ENCODE peak calls at places on chromosomes 6 and 20, in ten cellular contexts. One of them, this sample, is unnamed.
A peak's percentile ranks its signal among the peaks of the same experiment; 100 is the strongest.

GRCh38 chr20:47854687-47855212 is 69.5 kb upstream of the SULF2 start:
- DNase-seq in stimulated activated CD8-positive, alpha-beta memory T cell treated with anti-CD3 and anti-CD28 coated beads, Interleukin-4, amount 100 ng/mL, for 48 hours: no peak
- DNase-seq in stimulated activated naive B cell treated with anti-CD40 and anti-IgM and Interleukin-4, amounts not matched to agents 10 μg/mL and 1 μg/mL and 100 μg/mL, for 72 hours: no peak
- DNase-seq in NAMALWA: peak; percentile 37
- DNase-seq in HL-60: peak; percentile 12
- DNase-seq in HCEC 1CT: no peak
- DNase-seq in activated CD8-positive, alpha-beta T cell treated with anti-CD3 and anti-CD28 coated beads, Interleukin-2, amount 10 ng/mL, durations not matched to agents 7 days and 5 days: no peak
- DNase-seq in tibial artery: no peak
- DNase-seq in BJ: no peak
- DNase-seq in foreskin fibroblast: peak; percentile 16
- DNase-seq in this sample: peak; percentile 44

GRCh38 chr6:117344444-117345291 is 79.3 kb downstream of the VGLL2 start:
- DNase-seq in foreskin fibroblast: no peak
- DNase-seq in stimulated activated CD8-positive, alpha-beta memory T cell treated with anti-CD3 and anti-CD28 coated beads, Interleukin-4, amount 100 ng/mL, for 48 hours: no peak
- DNase-seq in HL-60: no peak
- DNase-seq in NAMALWA: no peak
- DNase-seq in HCEC 1CT: no peak
- DNase-seq in tibial artery: no peak
- DNase-seq in stimulated activated naive B cell treated with anti-CD40 and anti-IgM and Interleukin-4, amounts not matched to agents 10 μg/mL and 1 μg/mL and 100 μg/mL, for 72 hours: no peak
- DNase-seq in BJ: no peak
- DNase-seq in activated CD8-positive, alpha-beta T cell treated with anti-CD3 and anti-CD28 coated beads, Interleukin-2, amount 10 ng/mL, durations not matched to agents 7 days and 5 days: no peak
- DNase-seq in this sample: no peak

GRCh38 chr6:168078199-168078942 is 641 bp downstream of the FRMD1 start:
- DNase-seq in activated CD8-positive, alpha-beta T cell treated with anti-CD3 and anti-CD28 coated beads, Interleukin-2, amount 10 ng/mL, durations not matched to agents 7 days and 5 days: no peak
- DNase-seq in HCEC 1CT: no peak
- DNase-seq in BJ: no peak
- DNase-seq in NAMALWA: no peak
- DNase-seq in tibial artery: no peak
- DNase-seq in foreskin fibroblast: no peak
- DNase-seq in stimulated activated CD8-positive, alpha-beta memory T cell treated with anti-CD3 and anti-CD28 coated beads, Interleukin-4, amount 100 ng/mL, for 48 hours: no peak
- DNase-seq in stimulated activated naive B cell treated with anti-CD40 and anti-IgM and Interleukin-4, amounts not matched to agents 10 μg/mL and 1 μg/mL and 100 μg/mL, for 72 hours: no peak
- DNase-seq in HL-60: no peak
- DNase-seq in this sample: no peak

GRCh38 chr20:43800186-43800585 is 73.4 kb upstream of the GTSF1L start:
- DNase-seq in activated CD8-positive, alpha-beta T cell treated with anti-CD3 and anti-CD28 coated beads, Interleukin-2, amount 10 ng/mL, durations not matched to agents 7 days and 5 days: no peak
- DNase-seq in stimulated activated naive B cell treated with anti-CD40 and anti-IgM and Interleukin-4, amounts not matched to agents 10 μg/mL and 1 μg/mL and 100 μg/mL, for 72 hours: no peak
- DNase-seq in tibial artery: no peak
- DNase-seq in HL-60: no peak
- DNase-seq in HCEC 1CT: peak; percentile 45
- DNase-seq in stimulated activated CD8-positive, alpha-beta memory T cell treated with anti-CD3 and anti-CD28 coated beads, Interleukin-4, amount 100 ng/mL, for 48 hours: no peak
- DNase-seq in NAMALWA: no peak
- DNase-seq in BJ: no peak
- DNase-seq in foreskin fibroblast: no peak
- DNase-seq in this sample: peak; percentile 62

GRCh38 chr6:31621991-31622390 is 1.5 kb downstream of the PRRC2A start:
- DNase-seq in stimulated activated CD8-positive, alpha-beta memory T cell treated with anti-CD3 and anti-CD28 coated beads, Interleukin-4, amount 100 ng/mL, for 48 hours: no peak
- DNase-seq in activated CD8-positive, alpha-beta T cell treated with anti-CD3 and anti-CD28 coated beads, Interleukin-2, amount 10 ng/mL, durations not matched to agents 7 days and 5 days: no peak
- DNase-seq in stimulated activated naive B cell treated with anti-CD40 and anti-IgM and Interleukin-4, amounts not matched to agents 10 μg/mL and 1 μg/mL and 100 μg/mL, for 72 hours: no peak
- DNase-seq in HCEC 1CT: peak; percentile 18
- DNase-seq in NAMALWA: no peak
- DNase-seq in tibial artery: no peak
- DNase-seq in foreskin fibroblast: no peak
- DNase-seq in HL-60: no peak
- DNase-seq in BJ: no peak
- DNase-seq in this sample: no peak

GRCh38 chr6:30463651-30464618 is 25.4 kb upstream of the HLA-E start:
- DNase-seq in HL-60: peak; percentile 47
- DNase-seq in NAMALWA: peak; percentile 53
- DNase-seq in foreskin fibroblast: peak; percentile 35
- DNase-seq in HCEC 1CT: peak; percentile 30
- DNase-seq in stimulated activated naive B cell treated with anti-CD40 and anti-IgM and Interleukin-4, amounts not matched to agents 10 μg/mL and 1 μg/mL and 100 μg/mL, for 72 hours: no peak
- DNase-seq in activated CD8-positive, alpha-beta T cell treated with anti-CD3 and anti-CD28 coated beads, Interleukin-2, amount 10 ng/mL, durations not matched to agents 7 days and 5 days: peak; percentile 78
- DNase-seq in BJ: no peak
- DNase-seq in tibial artery: peak; percentile 34
- DNase-seq in stimulated activated CD8-positive, alpha-beta memory T cell treated with anti-CD3 and anti-CD28 coated beads, Interleukin-4, amount 100 ng/mL, for 48 hours: peak; percentile 74
- DNase-seq in this sample: peak; percentile 40

GRCh38 chr20:20205141-20205861 is 153.0 kb downstream of the CFAP61 start:
- DNase-seq in stimulated activated naive B cell treated with anti-CD40 and anti-IgM and Interleukin-4, amounts not matched to agents 10 μg/mL and 1 μg/mL and 100 μg/mL, for 72 hours: no peak
- DNase-seq in stimulated activated CD8-positive, alpha-beta memory T cell treated with anti-CD3 and anti-CD28 coated beads, Interleukin-4, amount 100 ng/mL, for 48 hours: no peak
- DNase-seq in NAMALWA: no peak
- DNase-seq in BJ: no peak
- DNase-seq in HCEC 1CT: no peak
- DNase-seq in HL-60: no peak
- DNase-seq in tibial artery: no peak
- DNase-seq in foreskin fibroblast: no peak
- DNase-seq in activated CD8-positive, alpha-beta T cell treated with anti-CD3 and anti-CD28 coated beads, Interleukin-2, amount 10 ng/mL, durations not matched to agents 7 days and 5 days: no peak
- DNase-seq in this sample: no peak

GRCh38 chr6:3782876-3783832 is 31.6 kb upstream of the PXDC1 start:
- DNase-seq in HCEC 1CT: peak; percentile 69
- DNase-seq in NAMALWA: no peak
- DNase-seq in stimulated activated CD8-positive, alpha-beta memory T cell treated with anti-CD3 and anti-CD28 coated beads, Interleukin-4, amount 100 ng/mL, for 48 hours: no peak
- DNase-seq in BJ: no peak
- DNase-seq in stimulated activated naive B cell treated with anti-CD40 and anti-IgM and Interleukin-4, amounts not matched to agents 10 μg/mL and 1 μg/mL and 100 μg/mL, for 72 hours: no peak
- DNase-seq in activated CD8-positive, alpha-beta T cell treated with anti-CD3 and anti-CD28 coated beads, Interleukin-2, amount 10 ng/mL, durations not matched to agents 7 days and 5 days: no peak
- DNase-seq in foreskin fibroblast: peak; percentile 25
- DNase-seq in tibial artery: no peak
- DNase-seq in HL-60: no peak
- DNase-seq in this sample: no peak

GRCh38 chr20:23155141-23155590 is 69.0 kb upstream of the CD93 start:
- DNase-seq in HL-60: peak; percentile 67
- DNase-seq in NAMALWA: no peak
- DNase-seq in activated CD8-positive, alpha-beta T cell treated with anti-CD3 and anti-CD28 coated beads, Interleukin-2, amount 10 ng/mL, durations not matched to agents 7 days and 5 days: no peak
- DNase-seq in BJ: no peak
- DNase-seq in stimulated activated CD8-positive, alpha-beta memory T cell treated with anti-CD3 and anti-CD28 coated beads, Interleukin-4, amount 100 ng/mL, for 48 hours: peak; percentile 8
- DNase-seq in stimulated activated naive B cell treated with anti-CD40 and anti-IgM and Interleukin-4, amounts not matched to agents 10 μg/mL and 1 μg/mL and 100 μg/mL, for 72 hours: no peak
- DNase-seq in HCEC 1CT: no peak
- DNase-seq in tibial artery: no peak
- DNase-seq in foreskin fibroblast: no peak
- DNase-seq in this sample: no peak

GRCh38 chr6:127464881-127465459 is 5.8 kb upstream of the KIAA0408 start:
- DNase-seq in HCEC 1CT: peak; percentile 66
- DNase-seq in tibial artery: peak; percentile 59
- DNase-seq in stimulated activated CD8-positive, alpha-beta memory T cell treated with anti-CD3 and anti-CD28 coated beads, Interleukin-4, amount 100 ng/mL, for 48 hours: peak; percentile 75
- DNase-seq in HL-60: no peak
- DNase-seq in stimulated activated naive B cell treated with anti-CD40 and anti-IgM and Interleukin-4, amounts not matched to agents 10 μg/mL and 1 μg/mL and 100 μg/mL, for 72 hours: peak; percentile 12
- DNase-seq in BJ: no peak
- DNase-seq in foreskin fibroblast: peak; percentile 61
- DNase-seq in NAMALWA: peak; percentile 61
- DNase-seq in activated CD8-positive, alpha-beta T cell treated with anti-CD3 and anti-CD28 coated beads, Interleukin-2, amount 10 ng/mL, durations not matched to agents 7 days and 5 days: peak; percentile 76
- DNase-seq in this sample: peak; percentile 46

GRCh38 chr20:64077876-64078551 is 1.3 kb downstream of the RGS19 start:
- DNase-seq in BJ: no peak
- DNase-seq in stimulated activated CD8-positive, alpha-beta memory T cell treated with anti-CD3 and anti-CD28 coated beads, Interleukin-4, amount 100 ng/mL, for 48 hours: peak; percentile 68
- DNase-seq in HCEC 1CT: no peak
- DNase-seq in activated CD8-positive, alpha-beta T cell treated with anti-CD3 and anti-CD28 coated beads, Interleukin-2, amount 10 ng/mL, durations not matched to agents 7 days and 5 days: peak; percentile 90
- DNase-seq in HL-60: no peak
- DNase-seq in tibial artery: no peak
- DNase-seq in foreskin fibroblast: no peak
- DNase-seq in NAMALWA: peak; percentile 95
- DNase-seq in stimulated activated naive B cell treated with anti-CD40 and anti-IgM and Interleukin-4, amounts not matched to agents 10 μg/mL and 1 μg/mL and 100 μg/mL, for 72 hours: peak; percentile 66
- DNase-seq in this sample: no peak

GRCh38 chr6:170093276-170093657 is 197.6 kb downstream of the DLL1 start:
- DNase-seq in foreskin fibroblast: no peak
- DNase-seq in HCEC 1CT: no peak
- DNase-seq in stimulated activated naive B cell treated with anti-CD40 and anti-IgM and Interleukin-4, amounts not matched to agents 10 μg/mL and 1 μg/mL and 100 μg/mL, for 72 hours: no peak
- DNase-seq in HL-60: no peak
- DNase-seq in BJ: no peak
- DNase-seq in tibial artery: no peak
- DNase-seq in activated CD8-positive, alpha-beta T cell treated with anti-CD3 and anti-CD28 coated beads, Interleukin-2, amount 10 ng/mL, durations not matched to agents 7 days and 5 days: no peak
- DNase-seq in NAMALWA: no peak
- DNase-seq in stimulated activated CD8-positive, alpha-beta memory T cell treated with anti-CD3 and anti-CD28 coated beads, Interleukin-4, amount 100 ng/mL, for 48 hours: peak; percentile 14
- DNase-seq in this sample: no peak

GRCh38 chr20:61185841-61186601 is 66.0 kb upstream of the CDH4 start:
- DNase-seq in NAMALWA: no peak
- DNase-seq in HL-60: no peak
- DNase-seq in foreskin fibroblast: peak; percentile 94
- DNase-seq in activated CD8-positive, alpha-beta T cell treated with anti-CD3 and anti-CD28 coated beads, Interleukin-2, amount 10 ng/mL, durations not matched to agents 7 days and 5 days: no peak
- DNase-seq in HCEC 1CT: peak; percentile 97
- DNase-seq in tibial artery: no peak
- DNase-seq in stimulated activated CD8-positive, alpha-beta memory T cell treated with anti-CD3 and anti-CD28 coated beads, Interleukin-4, amount 100 ng/mL, for 48 hours: no peak
- DNase-seq in stimulated activated naive B cell treated with anti-CD40 and anti-IgM and Interleukin-4, amounts not matched to agents 10 μg/mL and 1 μg/mL and 100 μg/mL, for 72 hours: no peak
- DNase-seq in BJ: peak; percentile 94
- DNase-seq in this sample: peak; percentile 96

GRCh38 chr6:13212096-13212495 is 116.2 kb downstream of the TBC1D7 start:
- DNase-seq in NAMALWA: no peak
- DNase-seq in stimulated activated CD8-positive, alpha-beta memory T cell treated with anti-CD3 and anti-CD28 coated beads, Interleukin-4, amount 100 ng/mL, for 48 hours: no peak
- DNase-seq in activated CD8-positive, alpha-beta T cell treated with anti-CD3 and anti-CD28 coated beads, Interleukin-2, amount 10 ng/mL, durations not matched to agents 7 days and 5 days: no peak
- DNase-seq in HCEC 1CT: no peak
- DNase-seq in tibial artery: no peak
- DNase-seq in HL-60: no peak
- DNase-seq in BJ: no peak
- DNase-seq in foreskin fibroblast: no peak
- DNase-seq in stimulated activated naive B cell treated with anti-CD40 and anti-IgM and Interleukin-4, amounts not matched to agents 10 μg/mL and 1 μg/mL and 100 μg/mL, for 72 hours: no peak
- DNase-seq in this sample: no peak

This sample was measured in HT1080.